ENCODE peak calls at places on chromosome 5, in four cellular contexts. P is cardiac muscle cell, V is endothelial cell of umbilical vein, Q is progenitor cell of endocrine pancreas. G is an unnamed sample.

GRCh38 chr5:1526151-1526631 is 2.4 kb upstream of the LPCAT1 start:
- DNase-seq in P (no peak), V (no peak), Q (no peak), G (peak; percentile 50)

GRCh38 chr5:68714810-68715209 is 379.0 kb upstream of the SLC30A5 start:
- DNase-seq in P (no peak), V (no peak), Q (no peak), G (no peak)

GRCh38 chr5:106093149-106093548 is 1577.6 kb downstream of the EFNA5 start:
- DNase-seq in P (no peak), V (no peak), Q (no peak), G (no peak)

GRCh38 chr5:109936996-109937395 is 247.3 kb downstream of the MAN2A1 start:
- DNase-seq in P (no peak), V (no peak), Q (no peak), G (no peak)

GRCh38 chr5:154311362-154311761 is 120.8 kb downstream of the GALNT10 start:
- DNase-seq in P (no peak), V (no peak), Q (no peak), G (no peak)

GRCh38 chr5:7615566-7616061 is 219.7 kb downstream of the ADCY2 start:
- DNase-seq in P (no peak), V (no peak), Q (no peak), G (no peak)

GRCh38 chr5:10250804-10251276 is 760 bp downstream of the CCT5 start:
- DNase-seq in P (peak; percentile 43), V (peak; percentile 37), Q (no peak), G (no peak)

GRCh38 chr5:79499640-79500273 is 14.2 kb downstream of the HOMER1 start:
- DNase-seq in P (no peak), V (no peak), Q (no peak), G (no peak)

GRCh38 chr5:1851290-1851934 is 31.3 kb downstream of the IRX4 start:
- DNase-seq in P (no peak), V (no peak), Q (no peak), G (no peak)

G was measured in heart left ventricle.